ENCODE peak calls at places on chromosome 1, in four cellular contexts. M is kidney epithelial cell; C is GM23338; V is stimulated activated CD4-positive, alpha-beta T cell treated with anti-CD3 and anti-CD28 coated beads, TNF-alpha, amount 100 ng/mL, for 24 hours. H is an unnamed sample.

GRCh38 chr1:77536813-77537212 is 145.6 kb downstream of the ZZZ3 start:
- DNase-seq in C (no peak), M (peak), V (no peak), H (peak)

GRCh38 chr1:16326833-16327404 is 25.4 kb downstream of the FBXO42 start:
- DNase-seq in C (no peak), M (no peak), V (no peak), H (no peak)

GRCh38 chr1:214469290-214469689 is 82.1 kb downstream of the PTPN14 start:
- DNase-seq in V (no peak), C (no peak), M (no peak), H (no peak)

GRCh38 chr1:44326066-44326701 is 28.9 kb downstream of the ERI3 start:
- DNase-seq in M (no peak), C (no peak), V (no peak), H (peak)

GRCh38 chr1:200740291-200741212 is 1.9 kb downstream of the CAMSAP2 start:
- DNase-seq in C (no peak), V (no peak), M (no peak), H (peak)

GRCh38 chr1:207312604-207312920 is 8.9 kb upstream of the CD55 start:
- DNase-seq in M (no peak), V (no peak), C (no peak), H (no peak)

GRCh38 chr1:207941664-207942063 is 30.7 kb upstream of the CD34 start:
- DNase-seq in M (no peak), C (no peak), V (no peak), H (no peak)

GRCh38 chr1:116847688-116848531 is 61.8 kb upstream of the PTGFRN start:
- DNase-seq in C (no peak), V (no peak), M (no peak), H (peak)

GRCh38 chr1:109040627-109041613 is 982 bp downstream of the WDR47 start:
- DNase-seq in V (no peak), C (peak), M (no peak), H (peak)

GRCh38 chr1:55703726-55704363 is 488.7 kb upstream of the USP24 start:
- DNase-seq in V (no peak), M (no peak), C (no peak), H (no peak)